ENCODE peak calls at places on chromosomes 11 and 22, in seven cellular contexts. One of them, this sample, is unnamed.

GRCh38 chr11:61911124-61911700 is 6.2 kb downstream of the RAB3IL1 start:
- DNase-seq in fibroblast of mammary gland: no peak
- DNase-seq in Peyer's patch: no peak
- DNase-seq in NCI-H446 treated with DMSO at 0.1 percent for 48 hours: no peak
- DNase-seq in MCF 10A: no peak
- DNase-seq in T1000: no peak
- DNase-seq in NCI-H2227 treated with DMSO at 0.1 percent for 48 hours: no peak
- DNase-seq in this sample: no peak

GRCh38 chr11:130162733-130163132 is 3.2 kb downstream of the ST14 start:
- DNase-seq in fibroblast of mammary gland: peak; percentile 41
- DNase-seq in Peyer's patch: no peak
- DNase-seq in NCI-H446 treated with DMSO at 0.1 percent for 48 hours: no peak
- DNase-seq in MCF 10A: peak; percentile 85
- DNase-seq in T1000: no peak
- DNase-seq in NCI-H2227 treated with DMSO at 0.1 percent for 48 hours: no peak
- DNase-seq in this sample: no peak

GRCh38 chr11:119403021-119403420 is 20.0 kb downstream of the THY1 start:
- DNase-seq in fibroblast of mammary gland: no peak
- DNase-seq in Peyer's patch: no peak
- DNase-seq in NCI-H446 treated with DMSO at 0.1 percent for 48 hours: no peak
- DNase-seq in MCF 10A: no peak
- DNase-seq in T1000: no peak
- DNase-seq in NCI-H2227 treated with DMSO at 0.1 percent for 48 hours: no peak
- DNase-seq in this sample: peak; percentile 71

GRCh38 chr11:62402226-62402625 is 16.6 kb upstream of the SCGB1A1 start:
- DNase-seq in fibroblast of mammary gland: peak; percentile 24
- DNase-seq in Peyer's patch: no peak
- DNase-seq in NCI-H446 treated with DMSO at 0.1 percent for 48 hours: no peak
- DNase-seq in MCF 10A: no peak
- DNase-seq in T1000: no peak
- DNase-seq in NCI-H2227 treated with DMSO at 0.1 percent for 48 hours: no peak
- DNase-seq in this sample: peak; percentile 25

GRCh38 chr11:31492320-31492913 is 17.0 kb downstream of the IMMP1L start:
- DNase-seq in fibroblast of mammary gland: peak; percentile 43
- DNase-seq in Peyer's patch: no peak
- DNase-seq in NCI-H446 treated with DMSO at 0.1 percent for 48 hours: peak; percentile 27
- DNase-seq in MCF 10A: no peak
- DNase-seq in T1000: no peak
- DNase-seq in NCI-H2227 treated with DMSO at 0.1 percent for 48 hours: no peak
- DNase-seq in this sample: peak; percentile 58

GRCh38 chr22:32777997-32778396 is 23.5 kb upstream of the TIMP3 start:
- DNase-seq in fibroblast of mammary gland: no peak
- DNase-seq in Peyer's patch: no peak
- DNase-seq in NCI-H446 treated with DMSO at 0.1 percent for 48 hours: no peak
- DNase-seq in MCF 10A: no peak
- DNase-seq in T1000: no peak
- DNase-seq in NCI-H2227 treated with DMSO at 0.1 percent for 48 hours: no peak
- DNase-seq in this sample: no peak

GRCh38 chr11:96188625-96189006 is 154.4 kb downstream of the MAML2 start:
- DNase-seq in fibroblast of mammary gland: peak; percentile 77
- DNase-seq in Peyer's patch: no peak
- DNase-seq in NCI-H446 treated with DMSO at 0.1 percent for 48 hours: no peak
- DNase-seq in MCF 10A: peak; percentile 49
- DNase-seq in T1000: no peak
- DNase-seq in NCI-H2227 treated with DMSO at 0.1 percent for 48 hours: no peak
- DNase-seq in this sample: peak; percentile 64

GRCh38 chr11:8285228-8285627 is 21.6 kb upstream of the LMO1 start:
- DNase-seq in fibroblast of mammary gland: no peak
- DNase-seq in Peyer's patch: peak; percentile 14
- DNase-seq in NCI-H446 treated with DMSO at 0.1 percent for 48 hours: no peak
- DNase-seq in MCF 10A: no peak
- DNase-seq in T1000: no peak
- DNase-seq in NCI-H2227 treated with DMSO at 0.1 percent for 48 hours: no peak
- DNase-seq in this sample: no peak

GRCh38 chr11:100739636-100740035 is 52.5 kb downstream of the ARHGAP42 start:
- DNase-seq in fibroblast of mammary gland: peak; percentile 85
- DNase-seq in Peyer's patch: no peak
- DNase-seq in NCI-H446 treated with DMSO at 0.1 percent for 48 hours: no peak
- DNase-seq in MCF 10A: peak; percentile 38
- DNase-seq in T1000: no peak
- DNase-seq in NCI-H2227 treated with DMSO at 0.1 percent for 48 hours: no peak
- DNase-seq in this sample: peak; percentile 73

GRCh38 chr11:73907191-73907590 is 30.4 kb downstream of the PAAF1 start:
- DNase-seq in fibroblast of mammary gland: peak; percentile 64
- DNase-seq in Peyer's patch: no peak
- DNase-seq in NCI-H446 treated with DMSO at 0.1 percent for 48 hours: no peak
- DNase-seq in MCF 10A: peak; percentile 61
- DNase-seq in T1000: no peak
- DNase-seq in NCI-H2227 treated with DMSO at 0.1 percent for 48 hours: no peak
- DNase-seq in this sample: no peak

GRCh38 chr11:120336641-120337132 is 474 bp downstream of the ARHGEF12 start:
- DNase-seq in fibroblast of mammary gland: peak; percentile 33
- DNase-seq in Peyer's patch: no peak
- DNase-seq in NCI-H446 treated with DMSO at 0.1 percent for 48 hours: no peak
- DNase-seq in MCF 10A: peak; percentile 45
- DNase-seq in T1000: peak; percentile 61
- DNase-seq in NCI-H2227 treated with DMSO at 0.1 percent for 48 hours: no peak
- DNase-seq in this sample: no peak

GRCh38 chr11:134762248-134763029 is 350.4 kb upstream of the B3GAT1 start:
- DNase-seq in fibroblast of mammary gland: peak; percentile 16
- DNase-seq in Peyer's patch: no peak
- DNase-seq in NCI-H446 treated with DMSO at 0.1 percent for 48 hours: no peak
- DNase-seq in MCF 10A: no peak
- DNase-seq in T1000: no peak
- DNase-seq in NCI-H2227 treated with DMSO at 0.1 percent for 48 hours: no peak
- DNase-seq in this sample: no peak

GRCh38 chr11:129894281-129895125 is 875 bp downstream of the NFRKB start:
- DNase-seq in fibroblast of mammary gland: no peak
- DNase-seq in Peyer's patch: no peak
- DNase-seq in NCI-H446 treated with DMSO at 0.1 percent for 48 hours: no peak
- DNase-seq in MCF 10A: peak; percentile 23
- DNase-seq in T1000: no peak
- DNase-seq in NCI-H2227 treated with DMSO at 0.1 percent for 48 hours: no peak
- DNase-seq in this sample: no peak

GRCh38 chr11:73320786-73321325 is 12.8 kb downstream of the ARHGEF17 start:
- DNase-seq in fibroblast of mammary gland: peak; percentile 64
- DNase-seq in Peyer's patch: no peak
- DNase-seq in NCI-H446 treated with DMSO at 0.1 percent for 48 hours: peak; percentile 62
- DNase-seq in MCF 10A: no peak
- DNase-seq in T1000: no peak
- DNase-seq in NCI-H2227 treated with DMSO at 0.1 percent for 48 hours: no peak
- DNase-seq in this sample: peak; percentile 60

GRCh38 chr11:132427611-132428010 is 1057.2 kb downstream of the NTM start:
- DNase-seq in fibroblast of mammary gland: no peak
- DNase-seq in Peyer's patch: no peak
- DNase-seq in NCI-H446 treated with DMSO at 0.1 percent for 48 hours: no peak
- DNase-seq in MCF 10A: no peak
- DNase-seq in T1000: no peak
- DNase-seq in NCI-H2227 treated with DMSO at 0.1 percent for 48 hours: no peak
- DNase-seq in this sample: no peak

GRCh38 chr11:17161515-17161914 is 46.3 kb downstream of the PIK3C2A start:
- DNase-seq in fibroblast of mammary gland: no peak
- DNase-seq in Peyer's patch: no peak
- DNase-seq in NCI-H446 treated with DMSO at 0.1 percent for 48 hours: no peak
- DNase-seq in MCF 10A: no peak
- DNase-seq in T1000: no peak
- DNase-seq in NCI-H2227 treated with DMSO at 0.1 percent for 48 hours: no peak
- DNase-seq in this sample: no peak

GRCh38 chr22:44329179-44329796 is 16.5 kb upstream of the SHISAL1 start:
- DNase-seq in fibroblast of mammary gland: no peak
- DNase-seq in Peyer's patch: no peak
- DNase-seq in NCI-H446 treated with DMSO at 0.1 percent for 48 hours: no peak
- DNase-seq in MCF 10A: no peak
- DNase-seq in T1000: no peak
- DNase-seq in NCI-H2227 treated with DMSO at 0.1 percent for 48 hours: no peak
- DNase-seq in this sample: no peak